ENCODE peak calls at places on chromosome 18, in eight cellular contexts. One of them, this sample, is unnamed.

GRCh38 chr18:59556265-59556664 is 141.0 kb downstream of the CCBE1 start:
- DNase-seq in PC-3: no peak
- DNase-seq in SK-N-SH: peak
- DNase-seq in hepatocyte: no peak
- DNase-seq in A549: no peak
- DNase-seq in IMR-90: peak
- DNase-seq in Karpas-422: no peak
- DNase-seq in HCT116: no peak
- DNase-seq in this sample: peak

GRCh38 chr18:3869848-3870247 is 419.9 kb downstream of the TGIF1 start:
- DNase-seq in PC-3: peak
- DNase-seq in SK-N-SH: peak
- DNase-seq in hepatocyte: peak
- DNase-seq in A549: peak
- DNase-seq in IMR-90: peak
- DNase-seq in Karpas-422: peak
- DNase-seq in HCT116: peak
- DNase-seq in this sample: no peak

GRCh38 chr18:61574665-61575064 is 241.4 kb downstream of the CDH20 start:
- DNase-seq in PC-3: no peak
- DNase-seq in SK-N-SH: no peak
- DNase-seq in hepatocyte: no peak
- DNase-seq in A549: no peak
- DNase-seq in IMR-90: peak
- DNase-seq in Karpas-422: no peak
- DNase-seq in HCT116: no peak
- DNase-seq in this sample: no peak

GRCh38 chr18:2108581-2108980 is 462.7 kb downstream of the METTL4 start:
- DNase-seq in PC-3: peak
- DNase-seq in SK-N-SH: no peak
- DNase-seq in hepatocyte: no peak
- DNase-seq in A549: no peak
- DNase-seq in IMR-90: no peak
- DNase-seq in Karpas-422: no peak
- DNase-seq in HCT116: no peak
- DNase-seq in this sample: no peak

GRCh38 chr18:44917184-44917864 is 236.6 kb downstream of the SETBP1 start:
- DNase-seq in PC-3: peak
- DNase-seq in SK-N-SH: no peak
- DNase-seq in hepatocyte: no peak
- DNase-seq in A549: no peak
- DNase-seq in IMR-90: no peak
- DNase-seq in Karpas-422: no peak
- DNase-seq in HCT116: no peak
- DNase-seq in this sample: no peak

GRCh38 chr18:50803579-50803978 is 16.2 kb downstream of the MRO start:
- DNase-seq in PC-3: no peak
- DNase-seq in SK-N-SH: no peak
- DNase-seq in hepatocyte: peak
- DNase-seq in A549: no peak
- DNase-seq in IMR-90: no peak
- DNase-seq in Karpas-422: no peak
- DNase-seq in HCT116: no peak
- DNase-seq in this sample: no peak

GRCh38 chr18:55932675-55933074 is 344.7 kb upstream of the TCF4 start:
- DNase-seq in PC-3: no peak
- DNase-seq in SK-N-SH: no peak
- DNase-seq in hepatocyte: peak
- DNase-seq in A549: no peak
- DNase-seq in IMR-90: no peak
- DNase-seq in Karpas-422: no peak
- DNase-seq in HCT116: no peak
- DNase-seq in this sample: no peak

GRCh38 chr18:49013961-49014604 is 63.3 kb upstream of the SMAD7 start:
- DNase-seq in PC-3: no peak
- DNase-seq in SK-N-SH: no peak
- DNase-seq in hepatocyte: peak
- DNase-seq in A549: no peak
- DNase-seq in IMR-90: no peak
- DNase-seq in Karpas-422: no peak
- DNase-seq in HCT116: no peak
- DNase-seq in this sample: no peak

GRCh38 chr18:75923169-75923568 is 495.7 kb upstream of the SMIM21 start:
- DNase-seq in PC-3: peak
- DNase-seq in SK-N-SH: no peak
- DNase-seq in hepatocyte: peak
- DNase-seq in A549: peak
- DNase-seq in IMR-90: peak
- DNase-seq in Karpas-422: no peak
- DNase-seq in HCT116: peak
- DNase-seq in this sample: no peak

GRCh38 chr18:79975985-79976680 is 11.7 kb downstream of the HSBP1L1 start:
- DNase-seq in PC-3: no peak
- DNase-seq in SK-N-SH: no peak
- DNase-seq in hepatocyte: no peak
- DNase-seq in A549: no peak
- DNase-seq in IMR-90: no peak
- DNase-seq in Karpas-422: no peak
- DNase-seq in HCT116: no peak
- DNase-seq in this sample: no peak

GRCh38 chr18:80033181-80034067 is 810 bp upstream of the RBFA start:
- DNase-seq in PC-3: peak
- DNase-seq in SK-N-SH: no peak
- DNase-seq in hepatocyte: no peak
- DNase-seq in A549: peak
- DNase-seq in IMR-90: peak
- DNase-seq in Karpas-422: peak
- DNase-seq in HCT116: no peak
- DNase-seq in this sample: no peak

GRCh38 chr18:27412551-27412950 is 227.4 kb upstream of the CHST9 start:
- DNase-seq in PC-3: no peak
- DNase-seq in SK-N-SH: no peak
- DNase-seq in hepatocyte: no peak
- DNase-seq in A549: no peak
- DNase-seq in IMR-90: no peak
- DNase-seq in Karpas-422: no peak
- DNase-seq in HCT116: no peak
- DNase-seq in this sample: no peak

GRCh38 chr18:24837065-24837464 is 376.6 kb downstream of the HRH4 start:
- DNase-seq in PC-3: peak
- DNase-seq in SK-N-SH: no peak
- DNase-seq in hepatocyte: peak
- DNase-seq in A549: no peak
- DNase-seq in IMR-90: peak
- DNase-seq in Karpas-422: no peak
- DNase-seq in HCT116: no peak
- DNase-seq in this sample: no peak

GRCh38 chr18:48877941-48878340 is 72.8 kb downstream of the SMAD7 start:
- DNase-seq in PC-3: no peak
- DNase-seq in SK-N-SH: no peak
- DNase-seq in hepatocyte: no peak
- DNase-seq in A549: no peak
- DNase-seq in IMR-90: no peak
- DNase-seq in Karpas-422: no peak
- DNase-seq in HCT116: no peak
- DNase-seq in this sample: no peak

GRCh38 chr18:46019956-46020355 is 52.1 kb downstream of the PSTPIP2 start:
- DNase-seq in PC-3: no peak
- DNase-seq in SK-N-SH: no peak
- DNase-seq in hepatocyte: no peak
- DNase-seq in A549: no peak
- DNase-seq in IMR-90: peak
- DNase-seq in Karpas-422: no peak
- DNase-seq in HCT116: no peak
- DNase-seq in this sample: no peak

GRCh38 chr18:34991152-34991551 is 50.1 kb upstream of the MAPRE2 start:
- DNase-seq in PC-3: no peak
- DNase-seq in SK-N-SH: no peak
- DNase-seq in hepatocyte: no peak
- DNase-seq in A549: no peak
- DNase-seq in IMR-90: no peak
- DNase-seq in Karpas-422: no peak
- DNase-seq in HCT116: no peak
- DNase-seq in this sample: no peak

GRCh38 chr18:34991561-34991960 is 49.7 kb upstream of the MAPRE2 start:
- DNase-seq in PC-3: no peak
- DNase-seq in SK-N-SH: no peak
- DNase-seq in hepatocyte: no peak
- DNase-seq in A549: no peak
- DNase-seq in IMR-90: no peak
- DNase-seq in Karpas-422: no peak
- DNase-seq in HCT116: no peak
- DNase-seq in this sample: peak

GRCh38 chr18:34995746-34996145 is 45.5 kb upstream of the MAPRE2 start:
- DNase-seq in PC-3: no peak
- DNase-seq in SK-N-SH: no peak
- DNase-seq in hepatocyte: no peak
- DNase-seq in A549: no peak
- DNase-seq in IMR-90: no peak
- DNase-seq in Karpas-422: no peak
- DNase-seq in HCT116: no peak
- DNase-seq in this sample: no peak

GRCh38 chr18:34990571-34990970 is 50.6 kb upstream of the MAPRE2 start:
- DNase-seq in PC-3: peak
- DNase-seq in SK-N-SH: no peak
- DNase-seq in hepatocyte: no peak
- DNase-seq in A549: no peak
- DNase-seq in IMR-90: peak
- DNase-seq in Karpas-422: no peak
- DNase-seq in HCT116: no peak
- DNase-seq in this sample: no peak

GRCh38 chr18:34993289-34993688 is 47.9 kb upstream of the MAPRE2 start:
- DNase-seq in PC-3: no peak
- DNase-seq in SK-N-SH: no peak
- DNase-seq in hepatocyte: no peak
- DNase-seq in A549: no peak
- DNase-seq in IMR-90: no peak
- DNase-seq in Karpas-422: peak
- DNase-seq in HCT116: no peak
- DNase-seq in this sample: peak
- H3K27ac ChIP-seq in PC-3: no peak
- H3K27ac ChIP-seq in SK-N-SH: no peak
- H3K27ac ChIP-seq in hepatocyte: no peak
- H3K27ac ChIP-seq in A549: no peak
- H3K27ac ChIP-seq in IMR-90: no peak
- H3K27ac ChIP-seq in Karpas-422: no peak
- H3K27ac ChIP-seq in HCT116: no peak
- H3K27ac ChIP-seq in this sample: peak

DNA sequence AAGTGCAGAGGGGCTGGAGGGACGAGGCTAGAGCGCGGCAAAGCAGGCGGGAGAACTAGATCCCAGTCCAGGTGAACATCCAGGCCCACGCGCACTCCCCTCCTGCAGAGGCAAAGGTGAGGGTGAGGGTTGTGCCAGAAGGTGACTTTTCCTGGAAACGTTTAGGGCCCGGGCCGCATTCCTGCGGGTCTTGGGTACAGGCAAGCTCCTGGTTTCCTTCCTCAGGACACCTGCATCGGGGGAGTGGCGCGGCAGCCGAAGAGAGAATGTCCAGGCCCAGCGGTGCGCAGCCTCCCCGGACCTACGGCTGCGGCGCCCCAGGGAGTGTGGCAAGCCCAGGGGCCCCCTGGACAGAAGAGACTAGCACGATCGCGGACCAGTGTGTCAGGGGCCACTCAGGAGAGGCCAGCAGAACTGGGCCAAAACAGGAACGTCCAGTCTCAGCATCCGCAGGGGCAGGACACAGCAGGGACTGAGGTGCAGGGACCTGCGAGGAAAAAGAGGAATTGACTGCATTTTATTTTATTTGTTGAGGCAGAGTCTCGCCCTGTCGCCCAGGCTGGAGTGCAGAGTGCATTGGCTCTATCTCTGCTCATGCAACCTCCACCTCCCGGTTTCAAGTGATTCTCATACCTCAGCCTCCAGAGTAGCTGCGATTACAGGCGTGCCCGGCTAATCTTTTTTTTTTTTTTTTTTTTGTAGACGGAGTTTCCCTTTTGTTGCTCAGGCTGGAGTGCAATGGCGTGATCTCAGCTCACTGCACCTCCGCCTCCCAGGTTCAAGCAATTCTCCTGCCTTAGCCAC is 8.7 kb upstream of the IMPA2 start:
- DNase-seq in PC-3: no peak
- DNase-seq in SK-N-SH: no peak
- DNase-seq in hepatocyte: no peak
- DNase-seq in A549: no peak
- DNase-seq in IMR-90: no peak
- DNase-seq in Karpas-422: no peak
- DNase-seq in HCT116: no peak
- DNase-seq in this sample: no peak
- H3K4me2 ChIP-seq in PC-3: no peak
- H3K4me2 ChIP-seq in SK-N-SH: no peak
- H3K4me2 ChIP-seq in hepatocyte: no peak
- H3K4me2 ChIP-seq in A549: no peak
- H3K4me2 ChIP-seq in IMR-90: no peak
- H3K4me2 ChIP-seq in Karpas-422: no peak
- H3K4me2 ChIP-seq in HCT116: no peak
- H3K4me2 ChIP-seq in this sample: no peak

GRCh38 chr18:9924371-9924943 is 10.6 kb downstream of the VAPA start:
- DNase-seq in PC-3: no peak
- DNase-seq in SK-N-SH: no peak
- DNase-seq in hepatocyte: no peak
- DNase-seq in A549: no peak
- DNase-seq in IMR-90: no peak
- DNase-seq in Karpas-422: no peak
- DNase-seq in HCT116: no peak
- DNase-seq in this sample: no peak
- H3K27ac ChIP-seq in PC-3: no peak
- H3K27ac ChIP-seq in SK-N-SH: peak
- H3K27ac ChIP-seq in hepatocyte: no peak
- H3K27ac ChIP-seq in A549: no peak
- H3K27ac ChIP-seq in IMR-90: no peak
- H3K27ac ChIP-seq in Karpas-422: no peak
- H3K27ac ChIP-seq in HCT116: no peak
- H3K27ac ChIP-seq in this sample: peak

GRCh38 chr18:658947-659533 is 1.6 kb downstream of the TYMS start:
- DNase-seq in PC-3: no peak
- DNase-seq in SK-N-SH: no peak
- DNase-seq in hepatocyte: no peak
- DNase-seq in A549: no peak
- DNase-seq in IMR-90: no peak
- DNase-seq in Karpas-422: no peak
- DNase-seq in HCT116: no peak
- DNase-seq in this sample: no peak

GRCh38 chr18:657311-657997 is at the start of gene TYMS:
- DNase-seq in PC-3: peak
- DNase-seq in SK-N-SH: peak
- DNase-seq in hepatocyte: peak
- DNase-seq in A549: peak
- DNase-seq in IMR-90: peak
- DNase-seq in Karpas-422: peak
- DNase-seq in HCT116: peak
- DNase-seq in this sample: no peak

GRCh38 chr18:662197-662596 is 4.7 kb downstream of the TYMS start:
- DNase-seq in PC-3: no peak
- DNase-seq in SK-N-SH: no peak
- DNase-seq in hepatocyte: no peak
- DNase-seq in A549: no peak
- DNase-seq in IMR-90: no peak
- DNase-seq in Karpas-422: no peak
- DNase-seq in HCT116: no peak
- DNase-seq in this sample: no peak

GRCh38 chr18:657998-658946 is 819 bp downstream of the TYMS start:
- DNase-seq in PC-3: peak
- DNase-seq in SK-N-SH: peak
- DNase-seq in hepatocyte: peak
- DNase-seq in A549: peak
- DNase-seq in IMR-90: peak
- DNase-seq in Karpas-422: peak
- DNase-seq in HCT116: peak
- DNase-seq in this sample: no peak

GRCh38 chr18:659597-659996 is 2.1 kb downstream of the TYMS start:
- DNase-seq in PC-3: no peak
- DNase-seq in SK-N-SH: no peak
- DNase-seq in hepatocyte: no peak
- DNase-seq in A549: no peak
- DNase-seq in IMR-90: no peak
- DNase-seq in Karpas-422: no peak
- DNase-seq in HCT116: no peak
- DNase-seq in this sample: no peak
- H3K4me2 ChIP-seq in PC-3: peak
- H3K4me2 ChIP-seq in SK-N-SH: no peak
- H3K4me2 ChIP-seq in hepatocyte: no peak
- H3K4me2 ChIP-seq in A549: peak
- H3K4me2 ChIP-seq in IMR-90: no peak
- H3K4me2 ChIP-seq in Karpas-422: peak
- H3K4me2 ChIP-seq in HCT116: peak
- H3K4me2 ChIP-seq in this sample: no peak

This sample was measured in keratinocyte.